ENCODE peak calls at places on chromosome 1, in five cellular contexts. One of them, this sample, is unnamed.

GRCh38 chr1:113984710-113985109 is 5.4 kb downstream of the OLFML3 start:
- DNase-seq in HL-60: no peak
- DNase-seq in H7: no peak
- DNase-seq in retinal pigment epithelial cell: no peak
- DNase-seq in epithelial cell of esophagus: no peak
- DNase-seq in this sample: no peak

GRCh38 chr1:50195205-50195604 is 86.5 kb downstream of the ELAVL4 start:
- DNase-seq in HL-60: no peak
- DNase-seq in H7: no peak
- DNase-seq in retinal pigment epithelial cell: no peak
- DNase-seq in epithelial cell of esophagus: no peak
- DNase-seq in this sample: no peak

GRCh38 chr1:76576876-76577817 is 290.1 kb upstream of the ST6GALNAC5 start:
- DNase-seq in HL-60: no peak
- DNase-seq in H7: no peak
- DNase-seq in retinal pigment epithelial cell: no peak
- DNase-seq in epithelial cell of esophagus: no peak
- DNase-seq in this sample: no peak

GRCh38 chr1:19376428-19377372 is 64.6 kb downstream of the SLC66A1 start:
- DNase-seq in HL-60: no peak
- DNase-seq in H7: no peak
- DNase-seq in retinal pigment epithelial cell: no peak
- DNase-seq in epithelial cell of esophagus: no peak
- DNase-seq in this sample: no peak

GRCh38 chr1:247357062-247357780 is 25.6 kb upstream of the ZNF496 start:
- DNase-seq in HL-60: no peak
- DNase-seq in H7: no peak
- DNase-seq in retinal pigment epithelial cell: no peak
- DNase-seq in epithelial cell of esophagus: no peak
- DNase-seq in this sample: no peak

GRCh38 chr1:55670331-55671082 is 455.3 kb upstream of the USP24 start:
- DNase-seq in HL-60: no peak
- DNase-seq in H7: no peak
- DNase-seq in retinal pigment epithelial cell: no peak
- DNase-seq in epithelial cell of esophagus: no peak
- DNase-seq in this sample: no peak

GRCh38 chr1:13617773-13618172 is 34.1 kb downstream of the PDPN start:
- DNase-seq in HL-60: no peak
- DNase-seq in H7: no peak
- DNase-seq in retinal pigment epithelial cell: no peak
- DNase-seq in epithelial cell of esophagus: peak
- DNase-seq in this sample: no peak

GRCh38 chr1:16021681-16022080 is at the start of gene CLCNKA:
- DNase-seq in HL-60: no peak
- DNase-seq in H7: no peak
- DNase-seq in retinal pigment epithelial cell: no peak
- DNase-seq in epithelial cell of esophagus: no peak
- DNase-seq in this sample: no peak

GRCh38 chr1:21509351-21510112 is at the start of gene ALPL:
- DNase-seq in HL-60: no peak
- DNase-seq in H7: peak
- DNase-seq in retinal pigment epithelial cell: no peak
- DNase-seq in epithelial cell of esophagus: no peak
- DNase-seq in this sample: no peak

GRCh38 chr1:39411526-39411925 is 79.9 kb upstream of the BMP8A start:
- DNase-seq in HL-60: no peak
- DNase-seq in H7: no peak
- DNase-seq in retinal pigment epithelial cell: no peak
- DNase-seq in epithelial cell of esophagus: no peak
- DNase-seq in this sample: no peak
- H3K4me3 ChIP-seq in HL-60: no peak
- H3K4me3 ChIP-seq in H7: no peak
- H3K4me3 ChIP-seq in retinal pigment epithelial cell: peak
- H3K4me3 ChIP-seq in epithelial cell of esophagus: no peak
- H3K4me3 ChIP-seq in this sample: peak

DNA sequence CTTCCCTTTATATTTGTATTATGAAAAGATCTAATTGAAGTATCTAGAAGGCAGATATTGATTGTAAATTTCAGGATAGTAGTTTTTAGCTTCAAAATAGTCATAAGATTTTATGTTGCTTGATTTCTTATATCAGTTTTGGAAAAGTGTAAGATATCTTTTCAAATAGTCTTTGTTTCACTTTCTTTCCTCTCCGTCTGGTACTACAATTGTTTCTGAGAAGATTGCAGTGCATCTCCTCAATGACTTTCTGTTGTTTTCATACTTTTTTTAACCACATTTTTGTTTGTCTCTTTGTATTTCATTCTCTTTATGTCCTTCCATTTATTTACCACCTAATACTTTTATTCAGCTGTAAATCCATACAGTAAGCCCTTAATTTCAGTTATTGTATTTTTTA is 964.6 kb upstream of the B3GALT2 start:
- DNase-seq in HL-60: no peak
- DNase-seq in H7: no peak
- DNase-seq in retinal pigment epithelial cell: no peak
- DNase-seq in epithelial cell of esophagus: no peak
- DNase-seq in this sample: no peak
- H3K4me3 ChIP-seq in HL-60: no peak
- H3K4me3 ChIP-seq in H7: no peak
- H3K4me3 ChIP-seq in retinal pigment epithelial cell: no peak
- H3K4me3 ChIP-seq in epithelial cell of esophagus: no peak
- H3K4me3 ChIP-seq in this sample: no peak

GRCh38 chr1:32106663-32107273 is 1.1 kb upstream of the KPNA6 start:
- DNase-seq in HL-60: peak
- DNase-seq in H7: no peak
- DNase-seq in retinal pigment epithelial cell: no peak
- DNase-seq in epithelial cell of esophagus: no peak
- DNase-seq in this sample: no peak
- H3K4me3 ChIP-seq in HL-60: no peak
- H3K4me3 ChIP-seq in H7: no peak
- H3K4me3 ChIP-seq in retinal pigment epithelial cell: no peak
- H3K4me3 ChIP-seq in epithelial cell of esophagus: no peak
- H3K4me3 ChIP-seq in this sample: no peak

DNA sequence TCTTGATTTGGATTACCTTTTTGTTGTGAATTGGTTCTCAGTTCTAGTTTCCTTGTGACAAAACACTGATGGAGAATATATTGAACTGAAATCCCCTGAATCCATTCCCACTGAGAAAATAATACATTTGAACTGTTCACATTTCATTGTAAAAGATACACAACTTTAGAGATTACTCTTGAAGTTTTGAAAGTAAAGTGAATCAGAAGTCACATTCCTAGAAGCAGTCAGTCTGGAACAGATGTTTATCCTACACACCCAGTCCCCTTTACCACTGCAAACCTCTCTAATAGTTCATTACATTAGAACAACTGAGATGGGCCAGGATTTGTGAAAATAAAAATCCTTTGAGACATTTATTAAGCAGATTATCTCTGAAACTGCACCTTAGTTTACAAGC is 3.4 kb downstream of the RERE start:
- DNase-seq in HL-60: no peak
- DNase-seq in H7: no peak
- DNase-seq in retinal pigment epithelial cell: no peak
- DNase-seq in epithelial cell of esophagus: no peak
- DNase-seq in this sample: no peak
- H3K4me3 ChIP-seq in HL-60: no peak
- H3K4me3 ChIP-seq in H7: no peak
- H3K4me3 ChIP-seq in retinal pigment epithelial cell: no peak
- H3K4me3 ChIP-seq in epithelial cell of esophagus: no peak
- H3K4me3 ChIP-seq in this sample: no peak

GRCh38 chr1:119613769-119614358 is 34.2 kb downstream of the ZNF697 start:
- DNase-seq in HL-60: peak
- DNase-seq in H7: peak
- DNase-seq in retinal pigment epithelial cell: peak
- DNase-seq in epithelial cell of esophagus: peak
- DNase-seq in this sample: no peak
- H3K4me3 ChIP-seq in HL-60: no peak
- H3K4me3 ChIP-seq in H7: no peak
- H3K4me3 ChIP-seq in retinal pigment epithelial cell: no peak
- H3K4me3 ChIP-seq in epithelial cell of esophagus: no peak
- H3K4me3 ChIP-seq in this sample: no peak

GRCh38 chr1:178060789-178061556 is 32.9 kb upstream of the RASAL2 start:
- DNase-seq in HL-60: peak
- DNase-seq in H7: peak
- DNase-seq in retinal pigment epithelial cell: peak
- DNase-seq in epithelial cell of esophagus: peak
- DNase-seq in this sample: no peak

GRCh38 chr1:178065250-178065649 is 28.7 kb upstream of the RASAL2 start:
- DNase-seq in HL-60: no peak
- DNase-seq in H7: no peak
- DNase-seq in retinal pigment epithelial cell: no peak
- DNase-seq in epithelial cell of esophagus: no peak
- DNase-seq in this sample: no peak

GRCh38 chr1:178064191-178064821 is 29.6 kb upstream of the RASAL2 start:
- DNase-seq in HL-60: no peak
- DNase-seq in H7: no peak
- DNase-seq in retinal pigment epithelial cell: no peak
- DNase-seq in epithelial cell of esophagus: no peak
- DNase-seq in this sample: no peak

GRCh38 chr1:178057863-178058576 is 35.9 kb upstream of the RASAL2 start:
- DNase-seq in HL-60: no peak
- DNase-seq in H7: peak
- DNase-seq in retinal pigment epithelial cell: no peak
- DNase-seq in epithelial cell of esophagus: peak
- DNase-seq in this sample: no peak

DNA sequence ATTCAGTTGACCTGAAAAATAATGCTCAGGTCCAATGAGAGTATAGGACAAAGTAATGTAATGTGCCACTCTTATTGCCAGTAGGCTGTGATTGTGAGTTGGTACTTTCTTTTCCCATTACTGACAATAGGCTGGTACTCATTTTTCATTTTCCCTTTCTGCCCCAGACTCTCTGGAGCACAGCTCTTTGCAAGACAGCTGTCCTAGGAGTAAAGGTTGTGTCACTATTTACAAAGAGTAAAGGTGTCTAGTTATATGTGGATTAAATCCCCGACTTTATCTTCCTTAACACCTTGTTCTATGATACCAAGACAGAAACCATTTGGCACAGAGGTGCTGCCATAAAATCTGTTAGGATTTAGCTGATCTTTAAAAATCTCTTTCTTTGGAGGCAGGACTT is 32.3 kb upstream of the RASAL2 start:
- DNase-seq in HL-60: no peak
- DNase-seq in H7: no peak
- DNase-seq in retinal pigment epithelial cell: no peak
- DNase-seq in epithelial cell of esophagus: no peak
- DNase-seq in this sample: no peak
- H3K4me3 ChIP-seq in HL-60: no peak
- H3K4me3 ChIP-seq in H7: no peak
- H3K4me3 ChIP-seq in retinal pigment epithelial cell: no peak
- H3K4me3 ChIP-seq in epithelial cell of esophagus: no peak
- H3K4me3 ChIP-seq in this sample: no peak